ENCODE peak calls at places on chromosomes 16 and 17, in nine cellular contexts. J is stimulated activated CD4-positive, alpha-beta T cell treated with anti-CD3 and anti-CD28 coated beads, Interleukin-12 subunit alpha, Interleukin-12 subunit beta, amount 100 ng/mL, for 24 hours; T is brain pericyte; K is NCI-H1436; F is mammary epithelial cell; W is amniotic stem cell; Q is D341Med; A is GM03348; R is fibroblast of mammary gland. X is an unnamed sample.

GRCh38 chr17:46764709-46765401 is 53.6 kb downstream of the WNT3 start:
- DNase-seq in J (no peak), T (no peak), K (no peak), F (peak), W (no peak), Q (peak), A (peak), R (peak), X (peak)

GRCh38 chr16:14110728-14111251 is 39.7 kb downstream of the MRTFB start:
- DNase-seq in J (no peak), T (no peak), K (no peak), F (no peak), W (no peak), Q (no peak), A (no peak), R (no peak), X (no peak)

GRCh38 chr17:17988427-17988945 is 15.8 kb downstream of the DRC3 start:
- DNase-seq in J (no peak), T (no peak), K (no peak), F (no peak), W (no peak), Q (no peak), A (no peak), R (no peak), X (no peak)

GRCh38 chr17:40520991-40521453 is 19.6 kb upstream of the TNS4 start:
- DNase-seq in J (no peak), T (no peak), K (no peak), F (no peak), W (no peak), Q (no peak), A (no peak), R (no peak), X (no peak)

GRCh38 chr17:76027159-76027839 is at the start of gene EVPL:
- DNase-seq in J (no peak), T (no peak), K (no peak), F (peak), W (no peak), Q (no peak), A (no peak), R (no peak), X (no peak)

GRCh38 chr16:10684541-10685151 is 10.1 kb downstream of the TEKT5 start:
- DNase-seq in J (no peak), T (no peak), K (no peak), F (no peak), W (no peak), Q (no peak), A (no peak), R (no peak), X (no peak)

GRCh38 chr17:1239210-1239609 is 31.0 kb upstream of the BHLHA9 start:
- DNase-seq in J (no peak), T (no peak), K (no peak), F (no peak), W (no peak), Q (no peak), A (no peak), R (no peak), X (no peak)

GRCh38 chr17:78322327-78322857 is 37.5 kb downstream of the SOCS3 start:
- DNase-seq in J (no peak), T (no peak), K (no peak), F (no peak), W (no peak), Q (no peak), A (no peak), R (no peak), X (no peak)

GRCh38 chr17:78687125-78687524 is 94.9 kb downstream of the CYTH1 start:
- DNase-seq in J (no peak), T (no peak), K (no peak), F (no peak), W (no peak), Q (no peak), A (no peak), R (no peak), X (no peak)

GRCh38 chr17:56833023-56833811 is 503 bp downstream of the C17orf67 start:
- DNase-seq in J (peak), T (no peak), K (no peak), F (peak), W (peak), Q (no peak), A (peak), R (peak), X (peak)

GRCh38 chr17:51848451-51848850 is 310.1 kb downstream of the CA10 start:
- DNase-seq in J (no peak), T (no peak), K (no peak), F (peak), W (no peak), Q (no peak), A (no peak), R (no peak), X (no peak)

GRCh38 chr16:24834459-24835335 is 11.1 kb upstream of the SLC5A11 start:
- DNase-seq in J (no peak), T (no peak), K (no peak), F (peak), W (no peak), Q (peak), A (peak), R (peak), X (no peak)

GRCh38 chr17:72122002-72122310 is 1.1 kb downstream of the SOX9 start:
- DNase-seq in J (no peak), T (no peak), K (no peak), F (peak), W (no peak), Q (no peak), A (peak), R (no peak), X (no peak)

GRCh38 chr16:24748242-24748641 is 18.8 kb downstream of the TNRC6A start:
- DNase-seq in J (no peak), T (peak), K (no peak), F (peak), W (peak), Q (no peak), A (peak), R (peak), X (no peak)

GRCh38 chr16:66261826-66262225 is 104.7 kb upstream of the CDH5 start:
- DNase-seq in J (no peak), T (no peak), K (no peak), F (no peak), W (no peak), Q (no peak), A (no peak), R (no peak), X (no peak)

GRCh38 chr17:2871205-2871604 is 75.0 kb downstream of the RAP1GAP2 start:
- DNase-seq in J (no peak), T (no peak), K (no peak), F (no peak), W (no peak), Q (no peak), A (no peak), R (no peak), X (no peak)

GRCh38 chr17:40432864-40433528 is 10.3 kb upstream of the IGFBP4 start:
- DNase-seq in J (no peak), T (no peak), K (no peak), F (no peak), W (no peak), Q (peak), A (peak), R (peak), X (no peak)

GRCh38 chr16:48627148-48627547 is 17.2 kb upstream of the N4BP1 start:
- DNase-seq in J (no peak), T (no peak), K (no peak), F (no peak), W (no peak), Q (no peak), A (no peak), R (no peak), X (no peak)

GRCh38 chr17:8736362-8736761 is 8.3 kb downstream of the CCDC42 start:
- DNase-seq in J (no peak), T (no peak), K (no peak), F (no peak), W (no peak), Q (no peak), A (no peak), R (no peak), X (no peak)

GRCh38 chr17:49252148-49252682 is 21.6 kb upstream of the PHOSPHO1 start:
- DNase-seq in J (no peak), T (no peak), K (no peak), F (peak), W (no peak), Q (no peak), A (no peak), R (peak), X (peak)

GRCh38 chr17:5892897-5893656 is 177.1 kb upstream of the WSCD1 start:
- DNase-seq in J (no peak), T (no peak), K (no peak), F (no peak), W (no peak), Q (no peak), A (no peak), R (no peak), X (no peak)

GRCh38 chr16:5186381-5186903 is 88.8 kb upstream of the EEF2KMT start:
- DNase-seq in J (no peak), T (no peak), K (no peak), F (no peak), W (no peak), Q (no peak), A (no peak), R (no peak), X (no peak)

GRCh38 chr16:84541999-84542876 is 37.8 kb upstream of the MEAK7 start:
- DNase-seq in J (no peak), T (no peak), K (no peak), F (no peak), W (peak), Q (no peak), A (no peak), R (peak), X (no peak)

GRCh38 chr16:56748826-56749225 is 18.9 kb downstream of the NUP93 start:
- DNase-seq in J (no peak), T (no peak), K (no peak), F (no peak), W (no peak), Q (no peak), A (no peak), R (no peak), X (no peak)

GRCh38 chr17:45269912-45270311 is 8.0 kb upstream of the SPATA32 start:
- DNase-seq in J (no peak), T (no peak), K (no peak), F (no peak), W (no peak), Q (no peak), A (no peak), R (no peak), X (no peak)

GRCh38 chr16:15509593-15510520 is 75.5 kb downstream of the BMERB1 start:
- DNase-seq in J (no peak), T (no peak), K (no peak), F (no peak), W (no peak), Q (peak), A (peak), R (peak), X (no peak)

GRCh38 chr16:57624806-57625500 is 3.5 kb upstream of the ADGRG1 start:
- DNase-seq in J (no peak), T (no peak), K (no peak), F (no peak), W (no peak), Q (no peak), A (no peak), R (no peak), X (no peak)

GRCh38 chr16:1762879-1763520 is 8.3 kb downstream of the NME3 start:
- DNase-seq in J (no peak), T (no peak), K (no peak), F (no peak), W (no peak), Q (no peak), A (no peak), R (no peak), X (no peak)

GRCh38 chr16:75227361-75228142 is 8.8 kb downstream of the CTRB1 start:
- DNase-seq in J (no peak), T (no peak), K (no peak), F (no peak), W (no peak), Q (no peak), A (no peak), R (no peak), X (no peak)

GRCh38 chr16:16019488-16019887 is 70.1 kb downstream of the ABCC1 start:
- DNase-seq in J (no peak), T (no peak), K (no peak), F (peak), W (peak), Q (no peak), A (peak), R (peak), X (no peak)

GRCh38 chr16:49649013-49649785 is 206.7 kb downstream of the ZNF423 start:
- DNase-seq in J (no peak), T (no peak), K (no peak), F (no peak), W (no peak), Q (no peak), A (no peak), R (peak), X (no peak)

GRCh38 chr17:61007980-61008379 is 330.3 kb downstream of the BCAS3 start:
- DNase-seq in J (no peak), T (peak), K (no peak), F (no peak), W (no peak), Q (no peak), A (no peak), R (peak), X (no peak)

GRCh38 chr17:67520916-67521772 is 144.1 kb downstream of the PITPNC1 start:
- DNase-seq in J (no peak), T (no peak), K (peak), F (no peak), W (no peak), Q (no peak), A (peak), R (peak), X (no peak)

GRCh38 chr17:34624767-34625389 is 45.5 kb downstream of the TMEM132E start:
- DNase-seq in J (no peak), T (no peak), K (no peak), F (no peak), W (no peak), Q (no peak), A (no peak), R (no peak), X (no peak)

GRCh38 chr17:58332720-58333395 is 4.3 kb upstream of the TSPOAP1 start:
- DNase-seq in J (peak), T (no peak), K (no peak), F (no peak), W (no peak), Q (no peak), A (no peak), R (no peak), X (peak)